ENCODE peak calls at places on chromosome X, in five cellular contexts. One of them, this sample, is unnamed.

GRCh38 chrX:136115124-136115908 is 32.0 kb upstream of the FHL1 start:
- DNase-seq in A549: no peak
- DNase-seq in astrocyte: peak
- DNase-seq in kidney: no peak
- DNase-seq in PC-3: peak
- DNase-seq in this sample: peak

GRCh38 chrX:20361890-20362262 is 95.2 kb upstream of the RPS6KA3 start:
- DNase-seq in astrocyte: peak
- DNase-seq in PC-3: peak
- DNase-seq in kidney: no peak
- DNase-seq in A549: peak
- DNase-seq in this sample: peak

GRCh38 chrX:72306851-72307645 is 1.3 kb upstream of the CITED1 start:
- DNase-seq in A549: peak
- DNase-seq in PC-3: peak
- DNase-seq in kidney: peak
- DNase-seq in astrocyte: peak
- DNase-seq in this sample: peak

GRCh38 chrX:103197721-103198306 is 17.1 kb upstream of the BEX4 start:
- DNase-seq in kidney: no peak
- DNase-seq in A549: no peak
- DNase-seq in PC-3: no peak
- DNase-seq in astrocyte: peak
- DNase-seq in this sample: peak

GRCh38 chrX:1006156-1006730 is 206.2 kb downstream of the CRLF2 start:
- DNase-seq in astrocyte: no peak
- DNase-seq in kidney: peak
- DNase-seq in A549: no peak
- DNase-seq in PC-3: no peak
- DNase-seq in this sample: no peak

GRCh38 chrX:44178271-44178670 is 165.2 kb downstream of the EFHC2 start:
- DNase-seq in PC-3: no peak
- DNase-seq in astrocyte: no peak
- DNase-seq in kidney: no peak
- DNase-seq in A549: no peak
- DNase-seq in this sample: no peak

GRCh38 chrX:148806145-148806868 is 305.9 kb downstream of the AFF2 start:
- DNase-seq in kidney: no peak
- DNase-seq in astrocyte: no peak
- DNase-seq in PC-3: no peak
- DNase-seq in A549: no peak
- DNase-seq in this sample: no peak

GRCh38 chrX:119007189-119007770 is 32.9 kb downstream of the LONRF3 start:
- DNase-seq in astrocyte: no peak
- DNase-seq in kidney: no peak
- DNase-seq in A549: no peak
- DNase-seq in PC-3: no peak
- DNase-seq in this sample: no peak

DNA sequence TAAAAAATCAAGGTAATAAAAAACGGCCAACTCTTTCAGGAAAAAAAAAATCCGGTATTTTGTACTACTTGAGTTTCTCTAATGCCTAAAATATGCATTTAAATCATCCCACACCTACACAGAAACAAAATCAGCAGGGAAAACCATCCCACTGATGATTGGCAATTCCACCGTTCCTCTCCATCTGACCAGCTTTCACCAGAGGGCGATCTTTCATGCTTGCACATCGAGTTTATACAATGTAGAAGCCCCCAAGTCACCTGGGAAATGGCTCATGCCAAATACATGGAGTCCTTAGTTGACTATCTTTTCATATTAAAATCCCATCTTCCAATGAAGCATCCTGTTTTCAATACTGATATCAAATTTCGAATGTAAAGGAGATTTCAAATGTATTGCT is 69.2 kb downstream of the PTCHD1 start:
- DNase-seq in kidney: no peak
- DNase-seq in A549: no peak
- DNase-seq in PC-3: peak
- DNase-seq in astrocyte: no peak
- DNase-seq in this sample: no peak
- TF ChIP-seq CTCF in kidney: no peak
- TF ChIP-seq CTCF in A549: no peak
- TF ChIP-seq CTCF in PC-3: peak
- TF ChIP-seq CTCF in astrocyte: peak
- TF ChIP-seq CTCF in this sample: no peak

DNA sequence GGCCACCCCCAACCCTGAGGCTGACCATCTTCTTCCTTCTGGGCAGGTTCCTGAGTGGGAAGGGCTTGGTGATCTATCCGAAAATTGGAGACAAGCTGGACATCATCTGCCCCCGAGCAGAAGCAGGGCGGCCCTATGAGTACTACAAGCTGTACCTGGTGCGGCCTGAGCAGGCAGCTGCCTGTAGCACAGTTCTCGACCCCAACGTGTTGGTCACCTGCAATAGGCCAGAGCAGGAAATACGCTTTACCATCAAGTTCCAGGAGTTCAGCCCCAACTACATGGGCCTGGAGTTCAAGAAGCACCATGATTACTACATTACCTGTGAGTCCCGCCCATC is 9.7 kb downstream of the EFNB1 start:
- DNase-seq in astrocyte: no peak
- DNase-seq in A549: no peak
- DNase-seq in PC-3: no peak
- DNase-seq in kidney: no peak
- DNase-seq in this sample: no peak
- H3K27ac ChIP-seq in astrocyte: no peak
- H3K27ac ChIP-seq in A549: no peak
- H3K27ac ChIP-seq in PC-3: no peak
- H3K27ac ChIP-seq in kidney: no peak
- H3K27ac ChIP-seq in this sample: peak

DNA sequence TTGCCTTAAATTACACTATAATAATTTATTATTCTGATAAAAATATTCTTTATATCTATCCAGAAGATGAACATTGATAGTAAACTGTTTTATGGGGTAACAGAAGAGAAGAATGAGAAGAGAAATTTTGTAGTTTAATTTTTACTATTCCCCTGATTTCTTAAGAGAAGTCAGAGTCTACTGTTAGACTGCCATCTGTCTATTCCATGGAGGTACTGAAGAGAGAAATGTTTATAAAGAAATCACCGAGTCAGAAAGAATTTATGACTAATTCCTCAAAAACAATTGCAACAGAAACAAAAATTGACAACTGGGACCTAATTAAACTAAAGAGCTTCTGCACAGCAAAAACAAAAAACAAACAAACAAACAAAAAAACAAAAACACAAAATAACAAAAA is 149.9 kb downstream of the FGF16 start:
- DNase-seq in PC-3: peak
- DNase-seq in kidney: no peak
- DNase-seq in astrocyte: peak
- DNase-seq in A549: peak
- DNase-seq in this sample: peak
- TF ChIP-seq CTCF in PC-3: peak
- TF ChIP-seq CTCF in kidney: no peak
- TF ChIP-seq CTCF in astrocyte: no peak
- TF ChIP-seq CTCF in A549: peak
- TF ChIP-seq CTCF in this sample: peak

GRCh38 chrX:104864296-104864695 is 298.3 kb downstream of the IL1RAPL2 start:
- DNase-seq in astrocyte: peak
- DNase-seq in kidney: no peak
- DNase-seq in A549: no peak
- DNase-seq in PC-3: peak
- DNase-seq in this sample: no peak
- H3K27ac ChIP-seq in astrocyte: no peak
- H3K27ac ChIP-seq in kidney: no peak
- H3K27ac ChIP-seq in A549: no peak
- H3K27ac ChIP-seq in PC-3: no peak
- H3K27ac ChIP-seq in this sample: no peak

GRCh38 chrX:38277802-38278201 is 49.5 kb downstream of the RPGR start:
- DNase-seq in astrocyte: no peak
- DNase-seq in A549: no peak
- DNase-seq in PC-3: peak
- DNase-seq in kidney: no peak
- DNase-seq in this sample: no peak

GRCh38 chrX:38279188-38279587 is 48.1 kb downstream of the RPGR start:
- DNase-seq in PC-3: no peak
- DNase-seq in A549: no peak
- DNase-seq in kidney: no peak
- DNase-seq in astrocyte: no peak
- DNase-seq in this sample: no peak

GRCh38 chrX:38285649-38286048 is 41.7 kb downstream of the RPGR start:
- DNase-seq in kidney: no peak
- DNase-seq in astrocyte: no peak
- DNase-seq in PC-3: no peak
- DNase-seq in A549: no peak
- DNase-seq in this sample: no peak

GRCh38 chrX:38278682-38279081 is 48.6 kb downstream of the RPGR start:
- DNase-seq in A549: no peak
- DNase-seq in astrocyte: peak
- DNase-seq in PC-3: peak
- DNase-seq in kidney: no peak
- DNase-seq in this sample: no peak

GRCh38 chrX:38282044-38282443 is 45.3 kb downstream of the RPGR start:
- DNase-seq in astrocyte: no peak
- DNase-seq in kidney: no peak
- DNase-seq in PC-3: peak
- DNase-seq in A549: no peak
- DNase-seq in this sample: no peak
- TF ChIP-seq CTCF in astrocyte: peak
- TF ChIP-seq CTCF in kidney: peak
- TF ChIP-seq CTCF in PC-3: peak
- TF ChIP-seq CTCF in A549: peak
- TF ChIP-seq CTCF in this sample: no peak

DNA sequence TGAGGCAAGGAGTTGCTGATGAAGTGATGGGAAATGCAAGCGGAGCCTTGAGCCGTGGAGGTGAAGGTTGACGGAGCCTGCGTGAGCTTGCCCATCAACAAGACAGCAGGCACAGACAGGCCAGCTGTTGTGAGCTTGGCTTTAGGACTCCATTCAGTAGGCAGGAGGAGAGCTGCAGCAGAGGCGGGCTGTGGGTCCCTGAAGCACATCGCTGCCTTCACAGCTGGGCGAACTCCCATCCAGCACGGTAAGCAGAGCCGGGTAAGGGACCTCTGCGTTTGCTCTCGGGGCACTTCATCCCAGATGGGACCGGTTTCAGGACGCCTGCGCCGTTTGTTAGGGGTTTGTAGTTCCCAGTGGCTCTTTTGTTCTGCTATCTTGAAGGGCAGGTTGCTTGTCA is 54.8 kb upstream of the CLDN34 start:
- DNase-seq in astrocyte: peak
- DNase-seq in kidney: no peak
- DNase-seq in A549: no peak
- DNase-seq in PC-3: no peak
- DNase-seq in this sample: peak
- H3K27ac ChIP-seq in astrocyte: peak
- H3K27ac ChIP-seq in kidney: no peak
- H3K27ac ChIP-seq in A549: no peak
- H3K27ac ChIP-seq in PC-3: peak
- H3K27ac ChIP-seq in this sample: peak

DNA sequence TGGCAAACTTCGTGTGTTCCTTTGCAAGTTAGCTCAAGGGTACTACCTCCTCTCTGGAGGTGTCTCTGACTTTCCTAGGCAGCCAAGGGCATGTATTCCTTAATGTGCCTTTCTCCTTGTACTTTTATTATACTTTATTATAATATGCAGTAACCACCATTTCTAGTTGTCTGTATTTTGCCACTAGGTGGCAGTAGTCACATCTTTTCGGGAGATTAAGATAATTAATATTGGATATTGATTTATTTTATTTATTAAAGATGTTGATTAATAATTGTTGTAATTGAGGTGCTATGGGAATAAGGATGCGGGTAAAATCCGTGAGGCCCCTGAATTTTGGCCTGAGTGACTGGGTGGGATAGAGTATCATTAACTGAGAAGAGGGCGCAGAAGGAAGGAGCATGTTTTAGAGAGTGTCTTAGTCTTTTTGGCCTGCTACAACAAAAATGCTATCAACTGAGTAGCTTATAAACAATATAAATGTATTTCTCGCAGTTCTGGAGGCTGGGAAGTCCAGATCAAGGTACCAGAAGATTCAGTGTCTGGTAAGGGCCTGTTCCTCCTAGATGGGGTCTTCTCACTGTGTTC is 153.3 kb downstream of the TMEM164 start:
- DNase-seq in A549: no peak
- DNase-seq in PC-3: peak
- DNase-seq in kidney: no peak
- DNase-seq in astrocyte: no peak
- DNase-seq in this sample: no peak
- TF ChIP-seq CTCF in A549: peak
- TF ChIP-seq CTCF in PC-3: peak
- TF ChIP-seq CTCF in kidney: peak
- TF ChIP-seq CTCF in astrocyte: no peak
- TF ChIP-seq CTCF in this sample: peak

DNA sequence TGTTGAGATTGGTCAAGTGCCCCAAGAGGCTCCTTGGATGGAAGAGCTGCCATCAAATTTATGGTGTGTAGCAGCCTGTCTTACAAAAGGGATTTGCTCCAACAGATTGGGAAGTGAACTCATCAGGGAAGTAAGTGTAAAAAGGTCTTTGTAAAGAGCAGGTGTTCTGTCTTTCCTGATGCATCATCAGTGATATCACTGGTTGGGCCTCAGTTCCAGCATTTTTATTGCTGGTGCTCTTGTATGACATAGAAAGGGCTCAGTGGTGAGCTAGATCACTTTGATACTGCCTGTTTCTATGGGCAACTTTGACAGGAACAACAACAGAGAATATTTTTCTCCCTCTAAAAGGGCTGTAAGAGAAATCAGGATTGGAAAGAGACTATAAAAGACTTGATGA is 8.7 kb upstream of the GABRE start:
- DNase-seq in A549: no peak
- DNase-seq in PC-3: no peak
- DNase-seq in astrocyte: no peak
- DNase-seq in kidney: no peak
- DNase-seq in this sample: no peak
- H3K27ac ChIP-seq in A549: peak
- H3K27ac ChIP-seq in PC-3: no peak
- H3K27ac ChIP-seq in astrocyte: no peak
- H3K27ac ChIP-seq in kidney: no peak
- H3K27ac ChIP-seq in this sample: no peak

DNA sequence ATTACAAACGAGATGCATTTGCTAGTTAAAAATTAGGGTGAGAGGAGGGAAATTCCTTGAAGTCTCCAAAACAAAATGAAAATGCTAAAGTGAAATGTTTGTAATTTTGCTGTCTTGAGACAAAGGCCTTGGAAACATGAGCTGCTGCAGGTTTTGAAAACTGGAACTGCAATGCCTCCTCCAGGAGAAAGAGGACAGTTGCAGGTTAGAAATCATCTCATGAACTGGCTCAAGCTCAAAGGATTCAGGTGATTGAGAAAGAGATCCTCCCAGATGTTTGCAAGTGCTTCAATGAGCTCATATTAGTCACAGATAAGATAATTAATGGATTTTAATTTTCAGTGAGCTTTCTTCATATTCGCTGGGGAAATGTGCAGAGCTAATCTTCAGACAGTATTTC is 32.4 kb downstream of the SMPX start:
- DNase-seq in A549: peak
- DNase-seq in kidney: no peak
- DNase-seq in PC-3: peak
- DNase-seq in astrocyte: no peak
- DNase-seq in this sample: peak
- TF ChIP-seq CTCF in A549: peak
- TF ChIP-seq CTCF in kidney: peak
- TF ChIP-seq CTCF in PC-3: peak
- TF ChIP-seq CTCF in astrocyte: peak
- TF ChIP-seq CTCF in this sample: no peak

GRCh38 chrX:48521353-48522243 is at the start of gene EBP:
- DNase-seq in kidney: peak
- DNase-seq in astrocyte: peak
- DNase-seq in PC-3: peak
- DNase-seq in A549: peak
- DNase-seq in this sample: peak
- H3K27ac ChIP-seq in kidney: peak
- H3K27ac ChIP-seq in astrocyte: peak
- H3K27ac ChIP-seq in PC-3: peak
- H3K27ac ChIP-seq in A549: peak
- H3K27ac ChIP-seq in this sample: peak

This sample was measured in RWPE1.